ENCODE peak calls at places on chromosomes 11 and 22, in seven cellular contexts. K, S, P, J, W, T and D are unnamed samples.

GRCh38 chr22:49752598-49753091 is 75.0 kb downstream of the BRD1 start:
- DNase-seq in J (no peak), K (no peak), W (no peak), P (no peak), S (no peak), T (no peak), D (no peak)

GRCh38 chr22:24859587-24859986 is 53.6 kb downstream of the SGSM1 start:
- DNase-seq in J (no peak), S (no peak), K (no peak), P (no peak), W (no peak), T (no peak), D (no peak)

GRCh38 chr11:78168539-78169477 is 19.6 kb downstream of the KCTD21 start:
- DNase-seq in J (no peak), P (no peak), S (peak; percentile 33), W (peak; percentile 82), T (no peak), K (no peak), D (no peak)

GRCh38 chr22:35135165-35135564 is 69.2 kb downstream of the ISX start:
- DNase-seq in K (no peak), S (no peak), W (peak; percentile 30), P (no peak), J (no peak), T (no peak), D (no peak)

GRCh38 chr11:42049650-42050049 is 590.2 kb upstream of the LRRC4C start:
- DNase-seq in J (no peak), T (no peak), W (no peak), P (no peak), S (no peak), K (no peak), D (no peak)

GRCh38 chr11:117817213-117818035 is 7.1 kb downstream of the FXYD2 start:
- DNase-seq in K (peak; percentile 84), P (peak; percentile 70), J (peak; percentile 96), S (peak; percentile 91), W (peak; percentile 82), T (no peak), D (peak; percentile 88)

GRCh38 chr22:31586137-31586920 is 75.7 kb downstream of the PISD start:
- DNase-seq in S (peak; percentile 62), T (no peak), K (no peak), P (no peak), J (no peak), W (no peak), D (no peak)

GRCh38 chr11:31817621-31818493 is 6.7 kb upstream of the PAX6 start:
- DNase-seq in S (no peak), P (no peak), T (no peak), J (no peak), K (no peak), W (no peak), D (no peak)

GRCh38 chr22:44363214-44363979 is 50.6 kb upstream of the SHISAL1 start:
- DNase-seq in P (peak; percentile 97), T (no peak), J (no peak), S (peak; percentile 76), W (no peak), K (no peak), D (no peak)

GRCh38 chr22:27473533-27473932 is 328.0 kb downstream of the MN1 start:
- DNase-seq in J (no peak), P (no peak), K (no peak), T (no peak), W (no peak), S (no peak), D (no peak)

GRCh38 chr22:17774206-17774927 is at the start of gene BID:
- DNase-seq in P (peak; percentile 63), T (no peak), W (peak; percentile 53), S (peak; percentile 63), J (no peak), K (no peak), D (no peak)

GRCh38 chr11:71456831-71457230 is 3.8 kb downstream of the NADSYN1 start:
- DNase-seq in P (no peak), S (no peak), K (no peak), J (no peak), W (no peak), T (no peak), D (no peak)

GRCh38 chr11:1763796-1764661 is at the start of gene CTSD:
- DNase-seq in K (peak; percentile 80), J (peak; percentile 95), S (peak; percentile 94), P (peak; percentile 86), T (no peak), W (peak; percentile 90), D (peak; percentile 80)

GRCh38 chr22:49965291-49966040 is 4.9 kb downstream of the PIM3 start:
- DNase-seq in J (no peak), K (no peak), T (no peak), S (peak; percentile 36), P (no peak), W (no peak), D (no peak)

GRCh38 chr11:130092661-130093060 is 23.0 kb downstream of the APLP2 start:
- DNase-seq in K (no peak), W (no peak), S (no peak), P (no peak), T (no peak), J (no peak), D (no peak)

GRCh38 chr22:42281284-42281683 is 10.8 kb upstream of the TCF20 start:
- DNase-seq in P (no peak), J (no peak), T (no peak), S (no peak), W (no peak), K (no peak), D (no peak)

GRCh38 chr11:25733777-25734176 is 598.2 kb upstream of the ANO3 start:
- DNase-seq in S (no peak), W (no peak), K (no peak), P (peak; percentile 25), T (no peak), J (no peak), D (peak; percentile 57)

GRCh38 chr11:72821920-72822799 is 7.9 kb downstream of the ATG16L2 start:
- DNase-seq in S (peak; percentile 97), J (peak; percentile 94), K (peak; percentile 92), W (peak; percentile 95), T (no peak), P (peak; percentile 88), D (peak; percentile 97)